ENCODE peak calls at places on chromosomes 6 and 20, in five cellular contexts. H is lung, R is stomach, O is heart left ventricle, L is pancreas. Y is an unnamed sample. For H3K4me1, the result is how much of the 10 kb centered on the place peaks cover.

GRCh38 chr6:103854059-103854458 is 1005.7 kb downstream of the HACE1 start:
- DNase-seq in H (no peak), R (no peak), O (no peak), L (no peak), Y (no peak)

GRCh38 chr6:72948153-72948552 is 277.1 kb downstream of the KHDC1L start:
- DNase-seq in H (no peak), R (no peak), O (no peak), L (no peak), Y (no peak)

GRCh38 chr20:53757472-53757913 is 163.9 kb upstream of the ZNF217 start:
- DNase-seq in H (no peak), R (no peak), O (no peak), L (no peak), Y (no peak)

GRCh38 chr6:4172368-4172767 is 37.0 kb upstream of the ECI2 start:
- DNase-seq in H (no peak), R (no peak), O (no peak), L (no peak), Y (no peak)

GRCh38 chr6:152472325-152472724 is 164.8 kb downstream of the SYNE1 start:
- DNase-seq in H (no peak), R (no peak), O (no peak), L (no peak), Y (no peak)

GRCh38 chr20:53943522-53944291 is 126.7 kb downstream of the BCAS1 start:
- DNase-seq in H (no peak), R (no peak), O (no peak), L (no peak), Y (peak)

GRCh38 chr6:9522101-9522500 is 892.8 kb downstream of the TFAP2A start:
- DNase-seq in H (no peak), R (no peak), O (no peak), L (no peak), Y (peak)

GRCh38 chr6:3176562-3177355 is 19.4 kb upstream of the TUBB2A start:
- DNase-seq in H (no peak), R (no peak), O (no peak), L (no peak), Y (no peak)

GRCh38 chr6:92847988-92848387 is 571.4 kb downstream of the EPHA7 start:
- DNase-seq in H (no peak), R (no peak), O (no peak), L (no peak), Y (no peak)

GRCh38 chr20:31490752-31491151 is 15.7 kb downstream of the REM1 start:
- DNase-seq in H (no peak), R (no peak), O (no peak), L (no peak), Y (no peak)

GRCh38 chr20:57473246-57474042 is 51.5 kb downstream of the CTCFL start:
- DNase-seq in H (peak), R (no peak), O (no peak), L (no peak), Y (no peak)

GRCh38 chr6:87900160-87900698 is 147.4 kb upstream of the SPACA1 start:
- DNase-seq in H (no peak), R (no peak), O (no peak), L (no peak), Y (no peak)

GRCh38 chr6:157614026-157614484 is 209.0 kb upstream of the SNX9 start:
- DNase-seq in H (no peak), R (no peak), O (no peak), L (no peak), Y (no peak)

GRCh38 chr6:24910850-24911712 is 24.7 kb downstream of the RIPOR2 start:
- DNase-seq in H (peak), R (peak), O (peak), L (peak), Y (peak)

GRCh38 chr20:831251-831650 is 2.3 kb upstream of the FAM110A start:
- DNase-seq in H (no peak), R (no peak), O (no peak), L (no peak), Y (no peak)

GRCh38 chr20:50636601-50637539 is 54.5 kb downstream of the RIPOR3 start:
- DNase-seq in H (no peak), R (no peak), O (no peak), L (no peak), Y (no peak)

GRCh38 chr20:63574829-63575720 is 1.0 kb upstream of the HELZ2 start:
- DNase-seq in H (no peak), R (no peak), O (peak), L (no peak), Y (no peak)

GRCh38 chr6:135141182-135141581 is 39.9 kb upstream of the MYB start:
- DNase-seq in H (no peak), R (no peak), O (no peak), L (no peak), Y (no peak)

GRCh38 chr6:64890609-64891008 is 816.4 kb downstream of the EYS start:
- DNase-seq in H (no peak), R (no peak), O (no peak), L (no peak), Y (no peak)

GRCh38 chr6:27867051-27867940 is 44.9 kb downstream of the OR2B2 start:
- DNase-seq in H (peak), R (peak), O (peak), L (peak), Y (peak)

GRCh38 chr6:28137458-28138020 is 4.1 kb upstream of the ZKSCAN8 start:
- DNase-seq in H (no peak), R (no peak), O (no peak), L (no peak), Y (no peak)

GRCh38 chr20:1336699-1337387 is 7.9 kb upstream of the SDCBP2 start:
- DNase-seq in H (peak), R (peak), O (peak), L (peak), Y (no peak)

GRCh38 chr6:36984581-36985383 is 1.2 kb downstream of the MTCH1 start:
- DNase-seq in H (peak), R (no peak), O (no peak), L (no peak), Y (peak)

GRCh38 chr20:48930035-48930434 is 8.5 kb downstream of the ARFGEF2 start:
- DNase-seq in H (no peak), R (no peak), O (no peak), L (no peak), Y (no peak)

GRCh38 chr6:67336014-67336413 is 1299.1 kb upstream of the ADGRB3 start:
- DNase-seq in H (no peak), R (no peak), O (no peak), L (no peak), Y (no peak)

DNA sequence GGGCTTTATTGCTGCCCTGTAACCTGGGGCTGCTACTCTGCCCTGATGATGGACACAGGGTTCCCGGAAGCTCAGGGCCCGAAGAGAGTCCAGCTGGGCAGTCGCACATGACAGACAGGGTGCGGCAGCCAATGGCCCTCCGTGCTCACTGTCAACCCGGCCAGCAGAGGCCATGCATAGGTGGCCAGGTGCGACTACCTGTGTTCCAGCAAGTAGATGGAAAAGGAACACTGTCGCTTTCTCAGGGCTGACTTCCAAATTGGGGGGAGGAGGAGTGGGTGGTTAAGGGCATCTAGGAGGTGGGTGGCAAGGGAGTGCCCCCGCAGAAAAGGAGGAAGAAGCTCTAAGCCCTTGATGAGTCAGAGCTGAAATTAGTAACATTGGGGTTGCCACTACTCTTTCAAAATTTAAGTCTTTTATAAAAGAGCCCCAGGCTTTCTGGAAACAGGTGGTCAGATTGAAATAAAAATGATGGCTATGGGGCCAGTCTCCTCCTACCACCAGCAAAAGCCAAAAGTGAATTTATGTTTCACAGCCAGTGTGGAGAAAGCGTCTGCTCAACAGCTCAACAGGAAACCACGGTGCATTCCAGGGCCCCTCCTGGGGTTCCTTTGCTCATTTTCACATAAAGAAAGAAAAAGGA is 2.3 kb upstream of the RAMACL start:
- DNase-seq in H (no peak), R (no peak), O (no peak), L (no peak), Y (no peak)
- H3K4me3 ChIP-seq in H (no peak), R (no peak), O (no peak), L (no peak), Y (no peak)

DNA sequence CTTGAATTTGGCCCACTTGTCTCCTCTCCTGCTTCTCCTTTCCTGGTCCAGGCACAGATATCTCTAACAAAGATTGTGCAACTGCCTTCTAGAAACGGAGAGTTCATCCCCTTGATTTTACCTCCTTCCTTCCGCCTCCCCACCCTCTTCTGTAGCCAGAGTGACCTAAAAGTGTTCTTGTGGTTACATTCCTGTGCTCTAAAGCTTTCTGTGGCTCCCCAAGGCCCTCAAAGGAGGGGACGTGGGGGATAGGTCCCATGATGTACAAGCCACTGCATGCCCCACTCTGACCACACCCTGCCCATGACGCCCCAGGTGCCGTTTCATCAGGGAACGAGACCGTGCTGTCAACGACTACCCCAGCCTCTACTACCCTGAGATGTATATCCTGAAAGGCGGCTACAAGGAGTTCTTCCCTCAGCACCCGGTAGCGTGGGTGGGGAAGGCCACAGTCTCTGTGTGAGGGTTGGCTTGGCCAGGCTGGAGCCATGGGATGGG is 8.2 kb downstream of the CDC25B start:
- DNase-seq in H (peak), R (no peak), O (peak), L (no peak), Y (no peak)
- H3K4me1 ChIP-seq in H (under half), R (half or more), O (under half), L (under half), Y (under half)

GRCh38 chr6:106160189-106160588 is 74.1 kb downstream of the PRDM1 start:
- DNase-seq in H (no peak), R (no peak), O (no peak), L (no peak), Y (no peak)
- H3K4me3 ChIP-seq in H (no peak), R (no peak), O (no peak), L (no peak), Y (no peak)

DNA sequence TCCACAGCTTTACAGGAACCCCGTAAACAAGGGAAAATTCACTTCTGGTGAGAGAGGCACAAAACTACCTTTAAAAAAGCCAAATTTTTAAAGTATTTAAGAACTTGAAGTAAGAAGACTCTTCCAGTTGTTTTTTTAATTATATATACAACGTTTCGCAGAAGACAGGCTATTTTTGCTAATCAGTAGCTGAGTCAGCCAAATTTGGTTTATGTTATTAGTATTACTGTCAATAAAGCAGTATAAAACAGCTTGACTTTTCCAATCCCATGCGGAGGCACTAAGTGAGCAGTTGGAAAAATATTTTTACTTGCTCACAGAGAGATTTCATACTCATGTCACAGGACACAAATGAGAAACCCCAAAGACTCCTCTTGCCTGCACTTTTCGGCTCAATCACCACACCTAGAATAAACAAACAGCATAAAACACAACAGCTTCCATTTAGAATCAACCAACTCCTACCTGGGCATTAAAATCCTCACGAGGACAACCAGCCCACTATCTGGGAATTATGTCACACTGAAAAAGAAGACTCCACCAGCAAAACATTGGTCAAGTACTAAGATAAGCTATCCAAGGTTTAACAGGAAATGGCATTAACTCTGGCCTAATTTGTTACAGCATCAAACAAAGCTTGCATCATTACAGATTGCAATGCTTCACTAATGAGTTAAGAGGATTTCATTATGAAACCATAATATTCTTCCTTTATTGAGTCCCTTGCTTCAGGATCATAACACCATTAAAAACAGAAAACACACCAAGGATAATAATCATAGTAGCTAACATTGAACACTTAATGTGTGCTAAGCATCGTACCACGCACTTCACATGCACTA is 26.3 kb downstream of the ELOVL5 start:
- DNase-seq in H (no peak), R (no peak), O (no peak), L (no peak), Y (no peak)
- H3K4me1 ChIP-seq in H (under half), R (under half), O (under half), L (under half), Y (under half)

GRCh38 chr6:38567436-38567835 is 72.3 kb downstream of the BTBD9 start:
- DNase-seq in H (peak), R (peak), O (peak), L (peak), Y (no peak)

GRCh38 chr6:38566295-38566694 is 73.4 kb downstream of the BTBD9 start:
- DNase-seq in H (no peak), R (no peak), O (no peak), L (no peak), Y (no peak)

GRCh38 chr6:38564301-38564700 is 75.4 kb downstream of the BTBD9 start:
- DNase-seq in H (no peak), R (no peak), O (no peak), L (no peak), Y (no peak)
- H3K4me3 ChIP-seq in H (no peak), R (no peak), O (no peak), L (no peak), Y (no peak)

GRCh38 chr20:47610945-47611250 is 109.2 kb downstream of the NCOA3 start:
- DNase-seq in H (no peak), R (no peak), O (no peak), L (no peak), Y (no peak)

GRCh38 chr20:47612670-47613069 is 111.0 kb downstream of the NCOA3 start:
- DNase-seq in H (no peak), R (no peak), O (no peak), L (no peak), Y (no peak)

GRCh38 chr20:47610247-47610944 is 108.7 kb downstream of the NCOA3 start:
- DNase-seq in H (no peak), R (peak), O (no peak), L (no peak), Y (no peak)

GRCh38 chr20:47614703-47615309 is 113.1 kb downstream of the NCOA3 start:
- DNase-seq in H (no peak), R (no peak), O (no peak), L (no peak), Y (no peak)

DNA sequence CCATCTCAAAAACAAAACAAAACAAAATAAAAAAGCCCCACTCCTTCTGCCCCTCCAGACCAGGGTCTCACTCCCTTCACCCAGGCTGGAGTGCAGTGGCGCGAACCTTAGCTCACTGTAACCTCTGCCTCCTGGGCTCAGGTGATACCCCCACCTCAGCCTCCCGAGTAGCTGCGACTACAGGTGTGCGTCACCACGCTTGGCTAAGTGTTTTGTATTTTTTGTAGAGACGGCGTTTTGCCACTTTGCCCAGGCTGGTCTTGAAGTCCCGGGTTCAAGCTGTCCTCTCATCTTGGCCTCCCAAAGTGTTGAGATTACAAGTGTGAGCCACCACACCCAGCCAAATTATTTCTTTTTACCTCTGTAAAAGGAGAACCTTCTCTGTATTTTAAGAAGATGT is 110.1 kb downstream of the NCOA3 start:
- DNase-seq in H (no peak), R (no peak), O (no peak), L (no peak), Y (no peak)
- H3K4me1 ChIP-seq in H (under half), R (under half), O (under half), L (under half), Y (under half)

GRCh38 chr6:86629123-86629522 is 308.2 kb upstream of the HTR1E start:
- DNase-seq in H (no peak), R (no peak), O (no peak), L (no peak), Y (no peak)
- H3K4me3 ChIP-seq in H (no peak), R (no peak), O (no peak), L (no peak), Y (no peak)

GRCh38 chr6:43931201-43931600 is 161.2 kb downstream of the VEGFA start:
- DNase-seq in H (no peak), R (no peak), O (no peak), L (no peak), Y (no peak)
- H3K4me1 ChIP-seq in H (under half), R (under half), O (under half), L (under half), Y (under half)

Y was measured in Caco-2.